ENCODE peak calls at places on chromosome 12, in seven cellular contexts. Y is prostate gland, A is T47D, V is choroid plexus epithelial cell, O is T-cell, G is renal cortical epithelial cell, S is EL. D is an unnamed sample.

GRCh38 chr12:71865166-71865713 is 25.7 kb downstream of the TBC1D15 start:
- DNase-seq in Y (no peak), A (no peak), V (peak; percentile 89), O (no peak), G (peak; percentile 84), S (peak; percentile 95), D (no peak)

GRCh38 chr12:111150476-111150875 is 218.4 kb downstream of the PHETA1 start:
- DNase-seq in Y (no peak), A (no peak), V (no peak), O (no peak), G (no peak), S (no peak), D (no peak)

GRCh38 chr12:54000105-54000773 is at the start of gene HOXC9:
- DNase-seq in Y (no peak), A (no peak), V (no peak), O (no peak), G (no peak), S (peak; percentile 53), D (no peak)

GRCh38 chr12:58161773-58162172 is 220.4 kb downstream of the ATP23 start:
- DNase-seq in Y (no peak), A (no peak), V (no peak), O (no peak), G (no peak), S (no peak), D (no peak)

GRCh38 chr12:102050660-102051430 is 10.9 kb downstream of the WASHC3 start:
- DNase-seq in Y (no peak), A (no peak), V (no peak), O (no peak), G (no peak), S (no peak), D (no peak)

GRCh38 chr12:54389536-54390175 is 5.1 kb upstream of the ZNF385A start:
- DNase-seq in Y (no peak), A (no peak), V (no peak), O (no peak), G (no peak), S (no peak), D (no peak)

GRCh38 chr12:103800252-103800771 is 40.7 kb downstream of the NT5DC3 start:
- DNase-seq in Y (peak; percentile 12), A (no peak), V (peak; percentile 74), O (no peak), G (peak; percentile 33), S (peak; percentile 10), D (no peak)

GRCh38 chr12:111035578-111036301 is 115.4 kb upstream of the MYL2 start:
- DNase-seq in Y (peak; percentile 25), A (peak; percentile 30), V (no peak), O (no peak), G (no peak), S (no peak), D (no peak)

GRCh38 chr12:88549929-88550328 is 30.3 kb downstream of the KITLG start:
- DNase-seq in Y (no peak), A (no peak), V (no peak), O (no peak), G (no peak), S (no peak), D (no peak)

GRCh38 chr12:58034311-58034710 is 92.9 kb downstream of the ATP23 start:
- DNase-seq in Y (no peak), A (peak; percentile 61), V (peak; percentile 43), O (no peak), G (no peak), S (peak; percentile 46), D (no peak)

GRCh38 chr12:43063642-43064041 is 474.1 kb upstream of the PRICKLE1 start:
- DNase-seq in Y (no peak), A (no peak), V (peak; percentile 87), O (no peak), G (peak; percentile 56), S (peak; percentile 30), D (no peak)

GRCh38 chr12:45208604-45209487 is 7.0 kb upstream of the ANO6 start:
- DNase-seq in Y (no peak), A (no peak), V (peak; percentile 60), O (no peak), G (no peak), S (peak; percentile 63), D (no peak)

GRCh38 chr12:76888775-76889174 is 10.0 kb upstream of the CSRP2 start:
- DNase-seq in Y (no peak), A (no peak), V (no peak), O (no peak), G (no peak), S (no peak), D (no peak)

GRCh38 chr12:32418903-32419519 is 19.7 kb downstream of the FGD4 start:
- DNase-seq in Y (no peak), A (no peak), V (no peak), O (no peak), G (no peak), S (no peak), D (no peak)

GRCh38 chr12:8951744-8952143 is 2.3 kb upstream of the M6PR start:
- DNase-seq in Y (no peak), A (no peak), V (no peak), O (peak; percentile 14), G (no peak), S (no peak), D (peak; percentile 9)

GRCh38 chr12:82663893-82664292 is 22.8 kb upstream of the TMTC2 start:
- DNase-seq in Y (no peak), A (no peak), V (no peak), O (no peak), G (no peak), S (no peak), D (no peak)

GRCh38 chr12:52119398-52120254 is 40.1 kb downstream of the SMIM41 start:
- DNase-seq in Y (no peak), A (peak; percentile 91), V (peak; percentile 32), O (peak; percentile 24), G (peak; percentile 70), S (peak; percentile 20), D (no peak)

GRCh38 chr12:103827800-103828440 is 13.1 kb downstream of the NT5DC3 start:
- DNase-seq in Y (no peak), A (no peak), V (no peak), O (no peak), G (no peak), S (no peak), D (no peak)

GRCh38 chr12:28872654-28873268 is 276.3 kb upstream of the FAR2 start:
- DNase-seq in Y (no peak), A (peak; percentile 67), V (peak; percentile 86), O (no peak), G (peak; percentile 40), S (peak; percentile 47), D (no peak)

GRCh38 chr12:48601013-48601756 is 31.3 kb upstream of the LALBA start:
- DNase-seq in Y (no peak), A (no peak), V (peak; percentile 50), O (no peak), G (peak; percentile 66), S (peak; percentile 42), D (no peak)

GRCh38 chr12:85568395-85569103 is 267.7 kb downstream of the RASSF9 start:
- DNase-seq in Y (no peak), A (peak; percentile 5), V (no peak), O (no peak), G (no peak), S (no peak), D (no peak)

GRCh38 chr12:78146365-78146772 is 315.7 kb downstream of the NAV3 start:
- DNase-seq in Y (no peak), A (peak; percentile 50), V (peak; percentile 77), O (no peak), G (peak; percentile 58), S (peak; percentile 37), D (no peak)

GRCh38 chr12:91406920-91407341 is 224.3 kb upstream of the DCN start:
- DNase-seq in Y (no peak), A (peak; percentile 53), V (peak; percentile 27), O (no peak), G (peak; percentile 98), S (peak; percentile 41), D (no peak)

GRCh38 chr12:52389313-52390207 is 4.1 kb upstream of the KRT84 start:
- DNase-seq in Y (peak; percentile 22), A (no peak), V (no peak), O (no peak), G (peak; percentile 33), S (no peak), D (no peak)

GRCh38 chr12:110355080-110355479 is 48.4 kb downstream of the ANAPC7 start:
- DNase-seq in Y (no peak), A (peak; percentile 65), V (peak; percentile 36), O (peak; percentile 15), G (peak; percentile 23), S (peak; percentile 31), D (no peak)

GRCh38 chr12:132614861-132615578 is 3.6 kb upstream of the P2RX2 start:
- DNase-seq in Y (peak; percentile 73), A (peak; percentile 94), V (peak; percentile 91), O (peak; percentile 81), G (peak; percentile 67), S (peak; percentile 84), D (peak; percentile 65)

GRCh38 chr12:95548056-95548538 is 3.2 kb downstream of the USP44 start:
- DNase-seq in Y (peak; percentile 9), A (no peak), V (no peak), O (peak; percentile 19), G (no peak), S (peak; percentile 28), D (no peak)

GRCh38 chr12:126907900-126908764 is 1358.8 kb upstream of the TMEM132C start:
- DNase-seq in Y (no peak), A (no peak), V (no peak), O (no peak), G (no peak), S (no peak), D (no peak)

GRCh38 chr12:26195250-26195640 is at the start of gene SSPN:
- DNase-seq in Y (peak; percentile 34), A (peak; percentile 67), V (peak; percentile 75), O (no peak), G (peak; percentile 41), S (peak; percentile 69), D (no peak)